ENCODE peak calls at places on chromosomes 12 and 14, in four cellular contexts. D, X, G and E are unnamed samples.

GRCh38 chr12:128914908-128915563 is 61.8 kb downstream of the GLT1D1 start:
- DNase-seq in G (no peak), X (no peak), D (peak), E (peak)

GRCh38 chr14:74552623-74553022 is 59.1 kb downstream of the ISCA2 start:
- DNase-seq in X (peak), D (peak), G (no peak), E (no peak)

GRCh38 chr14:75711796-75712211 is 50.8 kb downstream of the TTLL5 start:
- DNase-seq in G (no peak), X (no peak), D (peak), E (no peak)

GRCh38 chr12:115155665-115156645 is 472.0 kb upstream of the TBX3 start:
- DNase-seq in X (no peak), G (no peak), D (no peak), E (no peak)

GRCh38 chr12:28865776-28866175 is 283.3 kb upstream of the FAR2 start:
- DNase-seq in G (no peak), D (no peak), X (no peak), E (no peak)

GRCh38 chr12:109166371-109166770 is 50.0 kb downstream of the ACACB start:
- DNase-seq in X (no peak), D (no peak), G (no peak), E (no peak)

GRCh38 chr12:130526813-130527212 is 189.1 kb downstream of the PIWIL1 start:
- DNase-seq in X (no peak), G (no peak), D (no peak), E (no peak)

GRCh38 chr12:119178544-119179334 is at the start of gene HSPB8:
- DNase-seq in G (no peak), D (peak), X (peak), E (no peak)

GRCh38 chr14:106586098-106586704 is 1059.8 kb downstream of the TMEM121 start:
- DNase-seq in X (no peak), G (peak), D (no peak), E (peak)

GRCh38 chr14:80211143-80212024 is at the start of gene DIO2:
- DNase-seq in X (no peak), G (no peak), D (peak), E (no peak)

GRCh38 chr14:100078997-100079561 is 13.9 kb downstream of the EVL start:
- DNase-seq in D (peak), G (no peak), X (no peak), E (peak)

GRCh38 chr12:91178801-91179200 is 3.8 kb downstream of the DCN start:
- DNase-seq in G (no peak), X (no peak), D (no peak), E (no peak)

DNA sequence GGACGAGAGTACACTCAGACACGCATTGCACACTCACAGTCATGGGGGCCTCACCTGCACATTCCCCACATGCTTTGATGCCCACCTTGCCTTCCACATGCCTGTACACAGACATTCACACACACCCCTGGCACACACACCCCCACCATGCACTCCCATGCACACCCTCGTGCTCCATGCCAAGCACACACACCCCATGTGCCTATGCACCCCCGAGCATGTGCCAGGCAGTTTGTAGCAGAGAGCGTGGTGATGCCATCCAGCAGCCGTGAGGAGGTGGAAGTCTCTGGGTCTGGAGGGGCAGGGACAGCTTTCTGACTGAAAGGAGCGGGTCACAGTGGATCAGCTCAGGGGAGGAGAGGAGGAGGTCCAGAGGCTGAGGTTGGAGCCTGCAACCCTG is 10.7 kb upstream of the NXPH4 start:
- DNase-seq in X (no peak), G (no peak), D (no peak), E (no peak)
- TF ChIP-seq POLR2AphosphoS5 in X (no peak), G (no peak), D (no peak), E (no peak)

DNA sequence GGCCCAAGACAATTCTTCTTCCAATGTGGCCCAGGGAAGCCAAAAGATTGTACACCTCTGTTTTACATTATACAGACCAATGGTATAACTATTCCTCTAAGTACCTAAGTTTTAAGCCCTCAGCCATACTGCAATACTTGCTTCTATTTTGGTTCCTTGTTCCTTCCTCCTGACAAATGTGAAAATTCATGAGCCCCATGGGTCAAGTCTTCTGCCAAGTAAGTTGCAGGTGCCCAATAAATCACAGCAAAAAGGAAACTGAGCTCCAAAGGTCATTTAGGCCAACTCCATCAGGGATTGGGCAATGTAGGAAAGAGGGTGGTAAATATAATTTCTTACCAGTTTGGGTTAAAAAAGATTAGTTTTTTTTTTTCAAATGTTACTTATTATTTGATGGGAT is 57.7 kb upstream of the NPFF start:
- DNase-seq in G (no peak), D (no peak), X (no peak), E (no peak)
- TF ChIP-seq POLR2AphosphoS5 in G (no peak), D (no peak), X (no peak), E (no peak)

GRCh38 chr12:6751767-6752166 is 1.2 kb downstream of the MLF2 start:
- DNase-seq in G (no peak), D (no peak), X (no peak), E (no peak)

GRCh38 chr12:6748761-6749160 is 4.2 kb downstream of the MLF2 start:
- DNase-seq in D (no peak), X (no peak), G (no peak), E (no peak)

GRCh38 chr12:6742833-6743232 is 10.1 kb downstream of the MLF2 start:
- DNase-seq in D (no peak), G (no peak), X (no peak), E (no peak)

GRCh38 chr12:6750506-6750905 is 2.4 kb downstream of the MLF2 start:
- DNase-seq in G (no peak), X (no peak), D (no peak), E (no peak)

GRCh38 chr12:6745751-6746525 is 7.0 kb downstream of the MLF2 start:
- DNase-seq in G (no peak), X (no peak), D (peak), E (peak)
- TF ChIP-seq POLR2AphosphoS5 in G (no peak), X (no peak), D (no peak), E (peak)

DNA sequence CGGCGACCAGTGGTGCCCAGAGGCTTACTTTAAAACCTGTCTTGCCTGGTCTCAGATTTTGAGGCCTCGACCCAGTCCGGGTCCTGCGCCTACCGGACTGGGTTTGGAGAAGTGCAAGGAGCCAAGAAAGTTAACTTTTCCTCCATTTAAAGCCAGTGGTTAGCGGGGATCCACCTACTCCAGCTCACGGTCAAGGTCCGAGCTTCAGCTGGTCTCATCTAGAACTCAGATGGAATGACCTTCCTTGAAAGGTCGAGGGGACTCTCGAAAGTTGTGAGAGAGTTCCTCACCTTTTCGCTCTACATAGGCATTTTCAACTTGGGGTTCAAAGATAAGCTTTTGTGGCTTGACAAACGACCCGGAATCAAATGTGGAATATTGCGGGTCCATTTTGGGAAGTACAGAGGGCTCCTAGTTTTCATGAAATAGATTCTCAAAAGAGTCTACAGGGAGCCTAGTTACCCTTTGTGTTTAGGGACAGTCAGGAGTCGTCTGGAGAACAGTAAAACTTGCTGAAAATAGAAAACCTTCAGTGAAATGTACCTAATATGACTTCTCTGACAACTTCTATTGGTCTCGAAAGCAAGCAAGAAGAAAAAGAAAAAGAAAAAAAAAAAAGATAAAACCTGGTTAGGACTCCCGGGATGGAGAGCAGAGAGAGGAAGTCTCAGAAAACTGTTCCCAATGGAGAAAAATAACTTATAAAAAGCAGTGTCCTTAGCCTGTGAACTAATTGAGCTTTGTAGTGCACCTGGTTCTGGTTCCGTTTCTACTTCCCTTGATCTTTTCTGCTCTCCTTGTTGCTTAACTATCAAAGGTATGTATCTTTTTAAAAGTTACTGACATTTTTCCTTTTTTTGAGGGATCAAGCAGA is 1.4 kb downstream of the KCNMB4 start:
- DNase-seq in X (no peak), G (no peak), D (no peak), E (no peak)
- TF ChIP-seq POLR2AphosphoS5 in X (no peak), G (no peak), D (no peak), E (no peak)

GRCh38 chr14:91152499-91152898 is 38.6 kb downstream of the DGLUCY start:
- DNase-seq in G (no peak), D (no peak), X (no peak), E (no peak)

GRCh38 chr14:91155626-91156089 is 41.8 kb downstream of the DGLUCY start:
- DNase-seq in X (no peak), G (no peak), D (no peak), E (no peak)

GRCh38 chr14:91154851-91155625 is 41.2 kb downstream of the DGLUCY start:
- DNase-seq in D (peak), G (no peak), X (no peak), E (no peak)

GRCh38 chr14:91149462-91149861 is 35.6 kb downstream of the DGLUCY start:
- DNase-seq in D (peak), G (no peak), X (no peak), E (no peak)

DNA sequence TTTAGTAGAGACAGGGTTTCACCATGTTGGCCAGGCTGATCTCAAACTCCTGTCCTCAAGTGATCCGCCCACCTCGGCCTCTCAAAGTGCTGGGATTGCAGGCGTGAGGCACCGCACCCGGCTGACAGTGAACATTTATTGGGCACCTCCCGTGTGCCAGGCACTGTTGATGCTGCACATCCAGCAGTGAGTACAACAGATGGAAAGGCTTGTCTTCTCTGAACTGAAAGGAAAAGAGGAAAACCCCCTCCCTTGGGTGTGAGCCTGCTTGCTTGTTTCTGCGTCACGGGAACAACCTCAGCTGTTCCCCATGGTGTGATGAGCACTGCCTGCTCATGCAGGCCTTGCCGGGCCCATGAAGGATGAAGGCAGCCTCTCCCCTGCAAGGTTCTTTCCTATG is 39.5 kb downstream of the DGLUCY start:
- DNase-seq in X (no peak), D (no peak), G (no peak), E (no peak)
- TF ChIP-seq POLR2AphosphoS5 in X (no peak), D (no peak), G (no peak), E (no peak)

GRCh38 chr14:37826869-37827268 is 231.4 kb downstream of the TTC6 start:
- DNase-seq in D (no peak), G (no peak), X (no peak), E (no peak)
- TF ChIP-seq POLR2AphosphoS5 in D (no peak), G (no peak), X (no peak), E (no peak)